ENCODE peak calls at places on chromosomes 7 and 10, in four cellular contexts. Z, S, F and D are unnamed samples. For H3K4me1 and H3K27me3, the result is how much of the 10 kb centered on the place peaks cover.

GRCh38 chr10:47321521-47322195 is 596 bp upstream of the GDF2 start:
- DNase-seq in S (no peak), Z (no peak), F (no peak), D (no peak)

GRCh38 chr7:151308791-151309190 is 32.8 kb upstream of the NUB1 start:
- DNase-seq in S (no peak), F (no peak), Z (no peak), D (no peak)

GRCh38 chr7:111159426-111159825 is 68.5 kb downstream of the LRRN3 start:
- DNase-seq in Z (peak), F (no peak), S (no peak), D (no peak)

GRCh38 chr7:73715648-73716317 is 3.7 kb downstream of the STX1A start:
- DNase-seq in F (no peak), S (no peak), Z (peak), D (no peak)

GRCh38 chr10:123967626-123968243 is 76.1 kb upstream of the CPXM2 start:
- DNase-seq in S (peak), F (peak), Z (peak), D (no peak)

GRCh38 chr7:4828720-4829383 is 33.0 kb downstream of the PAPOLB start:
- DNase-seq in S (no peak), Z (no peak), F (no peak), D (no peak)

GRCh38 chr10:125023862-125024495 is 82.1 kb downstream of the ZRANB1 start:
- DNase-seq in F (no peak), S (peak), Z (no peak), D (no peak)

GRCh38 chr10:28393956-28394568 is 91.2 kb upstream of the MPP7 start:
- DNase-seq in Z (peak), S (peak), F (peak), D (peak)

GRCh38 chr10:3419719-3420495 is 247.3 kb upstream of the PITRM1 start:
- DNase-seq in F (no peak), Z (no peak), S (no peak), D (no peak)

GRCh38 chr7:51069411-51070083 is 247.1 kb downstream of the COBL start:
- DNase-seq in F (no peak), Z (no peak), S (no peak), D (no peak)

GRCh38 chr7:131238260-131238940 is 89.3 kb upstream of the MKLN1 start:
- DNase-seq in F (no peak), Z (peak), S (no peak), D (no peak)

GRCh38 chr7:92835140-92835850 is 1.1 kb downstream of the CDK6 start:
- DNase-seq in F (peak), S (peak), Z (peak), D (peak)

GRCh38 chr7:94250124-94250523 is 144.6 kb upstream of the COL1A2 start:
- DNase-seq in F (no peak), Z (no peak), S (no peak), D (no peak)

GRCh38 chr7:37552021-37552420 is 103.4 kb upstream of the ELMO1 start:
- DNase-seq in F (no peak), Z (no peak), S (no peak), D (no peak)

GRCh38 chr10:124672181-124672638 is 72.0 kb downstream of the FAM53B start:
- DNase-seq in Z (peak), F (peak), S (peak), D (no peak)

GRCh38 chr7:32894171-32894570 is 2.6 kb upstream of the KBTBD2 start:
- DNase-seq in F (no peak), S (no peak), Z (no peak), D (no peak)

GRCh38 chr10:111936143-111936542 is 247.4 kb downstream of the GPAM start:
- DNase-seq in Z (no peak), S (no peak), F (peak), D (no peak)

GRCh38 chr7:106284516-106285050 is at the start of gene NAMPT:
- DNase-seq in Z (no peak), F (peak), S (peak), D (peak)

GRCh38 chr7:66236713-66237303 is 31.7 kb downstream of the TPST1 start:
- DNase-seq in S (no peak), Z (no peak), F (no peak), D (no peak)

GRCh38 chr10:119337223-119337622 is 129.9 kb downstream of the GRK5 start:
- DNase-seq in Z (no peak), F (no peak), S (no peak), D (no peak)

GRCh38 chr10:38038107-38038931 is 27.8 kb downstream of the ZNF33A start:
- DNase-seq in Z (peak), F (no peak), S (no peak), D (no peak)
- H3K4me1 ChIP-seq in Z (under half), F (under half), S (under half), D (under half)

GRCh38 chr7:157689269-157690057 is 352.7 kb downstream of the DNAJB6 start:
- DNase-seq in S (no peak), F (no peak), Z (no peak), D (no peak)

GRCh38 chr7:157692156-157693011 is 355.6 kb downstream of the DNAJB6 start:
- DNase-seq in Z (no peak), F (no peak), S (no peak), D (no peak)

GRCh38 chr7:157690058-157690832 is 353.4 kb downstream of the DNAJB6 start:
- DNase-seq in Z (no peak), S (no peak), F (no peak), D (no peak)

GRCh38 chr7:157691521-157692155 is 354.8 kb downstream of the DNAJB6 start:
- DNase-seq in S (no peak), F (no peak), Z (no peak), D (no peak)

GRCh38 chr7:157690833-157691382 is 354.1 kb downstream of the DNAJB6 start:
- DNase-seq in F (peak), S (peak), Z (peak), D (no peak)
- H3K27me3 ChIP-seq in F (half or more), S (half or more), Z (under half), D (half or more)

GRCh38 chr7:146575903-146576302 is 459.3 kb downstream of the CNTNAP2 start:
- DNase-seq in F (no peak), S (no peak), Z (no peak), D (no peak)
- H3K4me1 ChIP-seq in F (under half), S (under half), Z (under half), D (under half)

GRCh38 chr10:79143879-79144278 is 75.1 kb downstream of the ZMIZ1 start:
- DNase-seq in S (no peak), Z (no peak), F (no peak), D (no peak)
- H3K27me3 ChIP-seq in S (under half), Z (under half), F (under half), D (under half)